ENCODE peak calls at places on chromosomes 6 and 20, in four cellular contexts. O is posterior vena cava; R is activated CD4-positive, alpha-beta T cell treated with anti-CD3 and anti-CD28 coated beads for 48 hours; M is cardiac muscle cell. B is an unnamed sample.

GRCh38 chr6:152338335-152339125 is 298.6 kb downstream of the SYNE1 start:
- DNase-seq in M (peak), O (peak), R (peak), B (peak)

GRCh38 chr6:69994251-69994650 is 127.9 kb downstream of the COL19A1 start:
- DNase-seq in R (no peak), O (no peak), M (no peak), B (no peak)

GRCh38 chr20:32050851-32051556 is 1.0 kb upstream of the HCK start:
- DNase-seq in M (no peak), R (no peak), O (peak), B (no peak)

GRCh38 chr6:169921853-169922779 is 170.7 kb downstream of the ERMARD start:
- DNase-seq in R (peak), M (no peak), O (no peak), B (peak)

GRCh38 chr20:48467622-48468021 is 360.2 kb downstream of the PREX1 start:
- DNase-seq in R (peak), O (peak), M (no peak), B (no peak)

GRCh38 chr6:79601020-79601609 is 30.0 kb upstream of the SH3BGRL2 start:
- DNase-seq in R (no peak), M (no peak), O (no peak), B (no peak)

GRCh38 chr20:48831702-48832422 is 4.1 kb upstream of the PREX1 start:
- DNase-seq in O (peak), R (no peak), M (no peak), B (no peak)

GRCh38 chr6:160088069-160088773 is 33.4 kb upstream of the SLC22A1 start:
- DNase-seq in R (no peak), M (peak), O (peak), B (no peak)

GRCh38 chr6:167806061-167806700 is 20.5 kb upstream of the AFDN start:
- DNase-seq in R (no peak), O (no peak), M (no peak), B (no peak)

GRCh38 chr6:48630511-48630910 is 519.5 kb upstream of the PTCHD4 start:
- DNase-seq in M (no peak), R (no peak), O (no peak), B (no peak)

GRCh38 chr6:35052694-35053565 is 88.2 kb downstream of the TCP11 start:
- DNase-seq in O (peak), M (no peak), R (no peak), B (no peak)

GRCh38 chr20:47370850-47371782 is 14.6 kb upstream of the ZMYND8 start:
- DNase-seq in O (no peak), R (no peak), M (no peak), B (no peak)

GRCh38 chr6:106254636-106255035 is 70.9 kb downstream of the ATG5 start:
- DNase-seq in M (peak), O (no peak), R (no peak), B (no peak)

GRCh38 chr6:119978274-119978889 is 628.8 kb upstream of the MAN1A1 start:
- DNase-seq in O (no peak), R (no peak), M (peak), B (no peak)

GRCh38 chr20:23231561-23232218 is 118.9 kb upstream of the NXT1 start:
- DNase-seq in M (no peak), R (no peak), O (no peak), B (no peak)

GRCh38 chr6:52650946-52651345 is 20.0 kb upstream of the TMEM14A start:
- DNase-seq in R (no peak), O (no peak), M (no peak), B (no peak)

GRCh38 chr6:163958646-163959045 is 544.1 kb downstream of the QKI start:
- DNase-seq in R (no peak), M (peak), O (no peak), B (no peak)

GRCh38 chr6:47413752-47414516 is 63.7 kb upstream of the CD2AP start:
- DNase-seq in R (peak), M (peak), O (no peak), B (peak)

GRCh38 chr6:163263998-163264661 is 150.4 kb upstream of the QKI start:
- DNase-seq in O (no peak), M (no peak), R (no peak), B (no peak)

GRCh38 chr20:32192698-32193097 is 14.8 kb downstream of the PLAGL2 start:
- DNase-seq in M (no peak), O (no peak), R (no peak), B (no peak)

GRCh38 chr20:17837179-17837578 is 131.4 kb downstream of the SNX5 start:
- DNase-seq in M (no peak), R (no peak), O (peak), B (no peak)

GRCh38 chr20:57651977-57652864 is 32.0 kb upstream of the ZBP1 start:
- DNase-seq in O (peak), R (no peak), M (no peak), B (no peak)

GRCh38 chr6:167558213-167558869 is 233.5 kb downstream of the TTLL2 start:
- DNase-seq in M (no peak), R (no peak), O (no peak), B (no peak)

GRCh38 chr6:126600258-126600916 is 260.5 kb downstream of the CENPW start:
- DNase-seq in R (no peak), M (no peak), O (no peak), B (no peak)

GRCh38 chr6:158642805-158643489 is 1.6 kb downstream of the DYNLT1 start:
- DNase-seq in M (no peak), R (no peak), O (no peak), B (no peak)

GRCh38 chr20:19881990-19882389 is 123.9 kb downstream of the RIN2 start:
- DNase-seq in M (no peak), R (no peak), O (no peak), B (no peak)

GRCh38 chr20:36084897-36085617 is 69.5 kb upstream of the EPB41L1 start:
- DNase-seq in M (no peak), R (no peak), O (no peak), B (no peak)

GRCh38 chr6:18260448-18261106 is 3.8 kb downstream of the DEK start:
- DNase-seq in R (peak), M (no peak), O (peak), B (peak)

GRCh38 chr6:36852481-36853147 is 13.4 kb upstream of the CPNE5 start:
- DNase-seq in R (no peak), O (peak), M (no peak), B (no peak)

GRCh38 chr20:40766790-40767529 is 77.9 kb upstream of the MAFB start:
- DNase-seq in O (no peak), R (no peak), M (no peak), B (no peak)

GRCh38 chr6:138492113-138492512 is 7.2 kb downstream of the NHSL1 start:
- DNase-seq in R (no peak), M (no peak), O (no peak), B (no peak)

GRCh38 chr6:89291256-89291819 is 23.8 kb downstream of the GABRR2 start:
- DNase-seq in R (no peak), O (no peak), M (no peak), B (no peak)

GRCh38 chr20:584375-585301 is 25.5 kb downstream of the TCF15 start:
- DNase-seq in M (peak), R (peak), O (peak), B (peak)